ENCODE peak calls at places on chromosome 7, in nine cellular contexts. O is NCI-H2081; S is D341Med; R is mucosa of descending colon; I is cerebellum; N is lower lobe of right lung; K is CD8-positive, alpha-beta T cell; L is activated T-helper 9 cell treated with anti-CD3 and anti-CD28 coated beads, Interleukin-2, amount 50 U/mL, for 16 hours; V is stimulated activated CD4-positive, alpha-beta T cell treated with anti-CD3 and anti-CD28 coated beads, Interleukin-4, amount 100 ng/mL, for 48 hours. U is an unnamed sample.

GRCh38 chr7:99141334-99141733 is 2.6 kb downstream of the SMURF1 start:
- DNase-seq in S (no peak), I (no peak), R (no peak), L (no peak), K (no peak), N (no peak), V (no peak), O (no peak), U (no peak)

GRCh38 chr7:111098926-111099250 is 8.0 kb downstream of the LRRN3 start:
- DNase-seq in O (no peak), R (no peak), K (no peak), N (no peak), I (no peak), V (no peak), L (no peak), S (no peak), U (no peak)

GRCh38 chr7:91135703-91136102 is 128.5 kb upstream of the FZD1 start:
- DNase-seq in I (no peak), O (no peak), R (no peak), N (no peak), V (no peak), L (no peak), K (no peak), S (no peak), U (no peak)

GRCh38 chr7:131250331-131250730 is 77.3 kb upstream of the MKLN1 start:
- DNase-seq in L (no peak), I (no peak), O (no peak), N (no peak), V (no peak), K (no peak), R (no peak), S (no peak), U (no peak)

GRCh38 chr7:36795451-36796021 is 71.2 kb upstream of the AOAH start:
- DNase-seq in I (no peak), O (peak), R (no peak), K (no peak), S (no peak), L (no peak), V (no peak), N (no peak), U (no peak)

GRCh38 chr7:42236266-42237161 is 495 bp downstream of the GLI3 start:
- DNase-seq in N (peak), R (peak), S (peak), V (no peak), I (no peak), O (no peak), K (no peak), L (no peak), U (no peak)

GRCh38 chr7:135672560-135673359 is 10.4 kb downstream of the STMP1 start:
- DNase-seq in V (no peak), S (peak), N (no peak), I (peak), R (no peak), O (peak), L (no peak), K (no peak), U (no peak)

GRCh38 chr7:74324499-74325229 is 35.5 kb downstream of the CLIP2 start:
- DNase-seq in K (no peak), N (no peak), I (peak), V (no peak), O (no peak), L (no peak), S (peak), R (peak), U (no peak)

GRCh38 chr7:78683566-78683965 is 769.9 kb downstream of the MAGI2 start:
- DNase-seq in N (no peak), V (no peak), O (no peak), L (no peak), K (no peak), I (no peak), R (no peak), S (no peak), U (no peak)

GRCh38 chr7:22387583-22387982 is 30.6 kb upstream of the RAPGEF5 start:
- DNase-seq in R (no peak), V (no peak), O (no peak), I (no peak), N (no peak), K (no peak), L (no peak), S (no peak), U (no peak)

U was measured in T-cell.